ENCODE peak calls at places on chromosomes 11 and 22, in ten cellular contexts. Z, G, L, Q, O, B, U, P, V and T are unnamed samples.

GRCh38 chr11:14424096-14424495 is 65.1 kb upstream of the RRAS2 start:
- DNase-seq in Z (peak), G (no peak), O (no peak), Q (no peak), U (no peak), L (no peak), V (peak), B (peak), P (no peak), T (no peak)

GRCh38 chr11:114280696-114281095 is 15.5 kb upstream of the NNMT start:
- DNase-seq in V (peak), G (peak), P (peak), U (peak), B (peak), Z (peak), Q (peak), O (peak), L (peak), T (peak)

GRCh38 chr11:95283146-95283545 is 52.1 kb upstream of the SESN3 start:
- DNase-seq in Z (no peak), U (no peak), Q (no peak), G (no peak), B (no peak), L (no peak), V (no peak), O (no peak), P (no peak), T (no peak)

GRCh38 chr11:133366088-133366487 is 166.2 kb downstream of the OPCML start:
- DNase-seq in U (no peak), V (no peak), O (no peak), Z (no peak), P (no peak), L (no peak), B (no peak), Q (no peak), G (no peak), T (no peak)

GRCh38 chr22:29344137-29344536 is 28.6 kb upstream of the RASL10A start:
- DNase-seq in P (no peak), V (peak), G (no peak), B (no peak), L (peak), U (peak), Q (no peak), Z (peak), O (peak), T (peak)

GRCh38 chr11:128520206-128520885 is 67.0 kb downstream of the ETS1 start:
- DNase-seq in G (no peak), P (no peak), L (no peak), B (no peak), O (no peak), Z (no peak), U (no peak), V (peak), Q (no peak), T (no peak)

GRCh38 chr11:11229691-11230090 is 123.4 kb downstream of the CSNK2A3 start:
- DNase-seq in V (peak), B (no peak), Q (no peak), U (no peak), G (no peak), L (no peak), O (no peak), P (no peak), Z (peak), T (no peak)

GRCh38 chr11:63490551-63491239 is at the start of gene PLAAT5:
- DNase-seq in L (peak), G (peak), Z (no peak), Q (no peak), P (peak), U (no peak), B (no peak), V (peak), O (no peak), T (peak)

GRCh38 chr22:38479096-38479840 is 11.4 kb downstream of the KDELR3 start:
- DNase-seq in Q (no peak), Z (no peak), L (no peak), P (no peak), U (no peak), B (no peak), V (no peak), G (no peak), O (no peak), T (no peak)

GRCh38 chr22:30277547-30278344 is 11.1 kb upstream of the OSM start:
- DNase-seq in U (no peak), V (peak), B (peak), L (peak), P (peak), O (no peak), Z (peak), G (no peak), Q (no peak), T (peak)

GRCh38 chr11:68467446-68467845 is 6.9 kb downstream of the PPP6R3 start:
- DNase-seq in P (no peak), G (no peak), V (no peak), L (no peak), U (no peak), O (no peak), B (no peak), Q (no peak), Z (no peak), T (no peak)

GRCh38 chr11:70580036-70580805 is 181.9 kb downstream of the CTTN start:
- DNase-seq in U (peak), Z (no peak), P (peak), B (no peak), Q (no peak), L (peak), O (no peak), G (peak), V (peak), T (peak)

GRCh38 chr11:66882540-66882939 is 25.7 kb downstream of the LRFN4 start:
- DNase-seq in U (no peak), Q (no peak), P (no peak), G (no peak), B (no peak), Z (no peak), L (no peak), V (no peak), O (no peak), T (no peak)

GRCh38 chr22:22555596-22555995 is 3.5 kb downstream of the PRAME start:
- DNase-seq in Q (no peak), L (no peak), U (no peak), V (no peak), O (no peak), Z (no peak), P (no peak), B (no peak), G (no peak), T (no peak)
- H3K27ac ChIP-seq in Q (no peak), L (no peak), U (no peak), V (no peak), O (no peak), Z (no peak), P (no peak), B (no peak), G (no peak), T (peak)

DNA sequence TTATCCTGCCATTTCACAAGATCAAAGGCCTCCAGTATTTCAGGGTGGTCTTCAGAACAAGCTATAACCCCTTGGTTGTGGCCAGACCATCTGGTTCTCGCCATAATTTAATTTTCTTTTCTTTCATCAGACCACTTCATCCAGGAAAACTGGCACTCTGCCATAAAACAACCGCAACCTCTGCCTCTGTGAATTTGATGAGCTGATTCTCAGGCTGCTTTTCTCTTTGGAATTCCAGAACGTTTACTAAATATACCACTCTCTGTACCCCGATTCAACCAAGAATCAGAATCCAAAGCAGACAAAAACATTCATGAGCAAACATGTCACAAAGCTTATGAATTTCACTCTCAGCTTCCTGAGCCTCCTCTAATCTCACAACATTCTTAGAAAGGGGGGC is 331.7 kb upstream of the SYN3 start:
- DNase-seq in U (no peak), Z (peak), Q (no peak), L (no peak), G (no peak), V (no peak), P (no peak), B (no peak), O (no peak), T (peak)
- H3K27ac ChIP-seq in U (no peak), Z (no peak), Q (no peak), L (no peak), G (no peak), V (no peak), P (no peak), B (no peak), O (no peak), T (no peak)

GRCh38 chr11:12853652-12854296 is 155.3 kb upstream of the RASSF10 start:
- DNase-seq in P (no peak), V (no peak), Q (no peak), G (no peak), U (no peak), L (peak), O (no peak), Z (peak), B (no peak), T (no peak)
- H3K27ac ChIP-seq in P (no peak), V (no peak), Q (no peak), G (peak), U (no peak), L (peak), O (peak), Z (no peak), B (no peak), T (no peak)

DNA sequence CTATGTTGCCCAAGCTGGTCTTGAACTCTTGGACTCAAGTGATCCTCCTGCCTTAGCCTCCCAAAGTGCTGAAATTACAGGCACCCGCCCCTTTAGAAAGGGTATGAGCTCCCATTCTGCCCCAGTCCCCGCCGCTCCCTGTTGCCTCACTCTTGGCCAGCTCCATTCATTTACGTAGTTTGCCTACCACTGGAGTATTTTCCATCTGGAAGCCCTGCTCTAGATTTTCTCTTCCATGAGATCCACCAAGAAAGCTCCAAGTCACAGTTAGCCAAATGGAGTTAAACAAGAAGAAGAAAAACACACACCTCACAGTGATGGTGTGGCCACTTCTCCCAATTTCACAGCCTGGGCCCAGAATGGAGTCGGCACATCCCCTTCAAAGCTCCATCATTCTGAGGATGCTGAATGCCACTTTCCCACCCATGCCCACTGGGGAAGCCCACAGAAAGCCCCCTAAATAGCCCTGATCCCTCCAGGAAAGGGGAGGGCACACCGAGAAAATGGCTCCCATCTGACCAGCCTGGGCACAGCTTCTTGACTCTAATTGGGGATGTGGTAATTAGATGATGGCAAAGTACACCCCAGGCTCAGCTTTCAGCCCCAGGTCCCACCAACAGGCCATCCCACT is 381.3 kb downstream of the MN1 start:
- DNase-seq in P (no peak), U (no peak), Z (peak), V (peak), B (no peak), G (no peak), L (no peak), O (no peak), Q (no peak), T (no peak)
- H3K27ac ChIP-seq in P (no peak), U (peak), Z (peak), V (no peak), B (peak), G (no peak), L (peak), O (peak), Q (no peak), T (peak)

DNA sequence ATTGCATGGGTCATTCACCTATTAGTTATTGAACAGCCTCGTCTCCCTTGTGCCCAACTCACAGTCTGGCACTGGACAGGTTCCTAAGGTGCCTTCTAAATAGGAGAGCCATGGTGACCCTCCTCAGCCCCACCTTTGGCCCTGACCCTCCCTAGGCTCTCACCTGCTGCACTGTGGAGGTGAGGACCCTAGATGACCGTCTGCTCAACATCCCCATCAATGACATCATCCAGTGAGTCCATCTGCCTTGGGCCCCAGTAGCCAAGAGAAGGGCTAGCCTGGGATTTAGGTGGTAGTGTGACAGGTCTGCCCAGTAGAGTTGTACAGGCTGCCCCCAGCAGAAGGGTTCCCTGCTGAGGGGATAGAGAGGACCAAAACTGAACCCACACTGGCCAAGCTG is 13.6 kb downstream of the UCP2 start:
- DNase-seq in B (no peak), Z (no peak), P (no peak), G (no peak), O (no peak), V (no peak), Q (no peak), L (no peak), U (no peak), T (no peak)
- H3K27ac ChIP-seq in B (no peak), Z (no peak), P (no peak), G (no peak), O (no peak), V (no peak), Q (no peak), L (no peak), U (no peak), T (no peak)

GRCh38 chr11:12808519-12808918 is 134.3 kb downstream of the TEAD1 start:
- DNase-seq in U (no peak), B (peak), Z (peak), O (no peak), P (no peak), G (no peak), L (no peak), V (peak), Q (peak), T (peak)

GRCh38 chr11:12803086-12803826 is 129.0 kb downstream of the TEAD1 start:
- DNase-seq in G (no peak), L (no peak), O (no peak), Q (no peak), V (peak), Z (peak), P (peak), B (peak), U (no peak), T (no peak)

GRCh38 chr11:12807621-12808020 is 133.4 kb downstream of the TEAD1 start:
- DNase-seq in Q (peak), B (no peak), G (peak), U (peak), P (no peak), Z (no peak), O (no peak), L (no peak), V (no peak), T (no peak)

GRCh38 chr11:12802418-12803085 is 128.3 kb downstream of the TEAD1 start:
- DNase-seq in P (peak), G (no peak), V (peak), Z (peak), U (peak), L (peak), O (no peak), Q (no peak), B (peak), T (peak)

GRCh38 chr11:12806113-12806512 is 131.9 kb downstream of the TEAD1 start:
- DNase-seq in P (no peak), L (peak), B (no peak), Z (peak), V (peak), Q (no peak), O (no peak), U (no peak), G (no peak), T (no peak)
- H3K27ac ChIP-seq in P (no peak), L (peak), B (no peak), Z (no peak), V (no peak), Q (no peak), O (no peak), U (peak), G (no peak), T (no peak)

DNA sequence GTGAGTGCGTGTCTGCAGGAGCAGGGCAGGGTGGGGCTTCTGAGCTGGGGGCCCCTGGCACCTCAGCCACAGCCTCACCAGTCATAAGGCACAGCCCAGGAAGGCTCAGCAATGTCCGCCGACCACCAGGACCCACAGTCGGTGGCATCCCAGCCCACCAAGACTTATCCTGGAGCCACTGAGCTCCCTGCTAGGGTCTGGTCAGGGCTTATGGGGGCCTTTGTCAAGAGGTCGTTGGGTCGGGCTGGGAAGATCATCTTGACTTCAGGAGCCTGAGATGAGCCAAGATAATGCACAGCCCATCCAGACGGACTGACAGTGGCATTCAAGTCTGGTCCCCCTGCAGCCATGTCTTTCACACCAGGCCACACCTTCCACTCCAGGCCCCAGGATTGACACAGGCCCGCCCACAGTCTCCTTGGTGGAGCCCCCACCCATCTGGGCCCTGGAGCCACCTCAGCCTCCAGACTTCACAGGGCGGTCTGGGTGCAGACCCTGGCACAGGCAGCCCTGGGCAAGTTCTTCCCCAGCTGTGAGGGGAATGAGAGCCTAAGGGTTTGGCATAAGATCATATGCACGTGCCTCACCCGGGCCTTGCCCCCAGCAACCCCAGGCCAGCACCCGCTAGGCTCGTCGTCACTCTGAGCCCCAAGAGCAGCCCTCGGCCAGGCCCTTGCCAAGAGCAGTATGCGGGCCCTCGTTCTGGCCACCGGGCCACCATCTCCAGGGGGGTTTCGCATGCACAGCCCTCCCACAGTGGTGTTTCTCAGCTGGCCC is 70.2 kb upstream of the KCNQ1OT1 start:
- DNase-seq in Z (no peak), U (peak), B (no peak), Q (no peak), L (peak), P (no peak), O (peak), G (peak), V (no peak), T (no peak)
- H3K27ac ChIP-seq in Z (no peak), U (no peak), B (no peak), Q (no peak), L (no peak), P (no peak), O (no peak), G (no peak), V (no peak), T (no peak)

GRCh38 chr11:126417463-126417862 is 62.0 kb downstream of the ST3GAL4 start:
- DNase-seq in G (no peak), L (no peak), P (no peak), O (no peak), U (no peak), B (no peak), V (no peak), Z (no peak), Q (no peak), T (no peak)

GRCh38 chr11:126421243-126421642 is 65.8 kb downstream of the ST3GAL4 start:
- DNase-seq in O (no peak), Q (no peak), B (no peak), P (no peak), G (no peak), U (no peak), L (no peak), Z (no peak), V (no peak), T (no peak)

GRCh38 chr11:126420730-126421083 is 65.2 kb downstream of the ST3GAL4 start:
- DNase-seq in P (no peak), V (no peak), O (no peak), G (no peak), B (no peak), Z (no peak), Q (no peak), L (no peak), U (no peak), T (no peak)

GRCh38 chr11:126422446-126422845 is 67.0 kb downstream of the ST3GAL4 start:
- DNase-seq in P (no peak), V (no peak), U (no peak), B (no peak), Z (no peak), O (no peak), G (no peak), Q (no peak), L (no peak), T (no peak)

GRCh38 chr11:126419801-126420729 is 64.6 kb downstream of the ST3GAL4 start:
- DNase-seq in Q (peak), B (peak), U (no peak), V (no peak), Z (peak), O (no peak), L (no peak), P (no peak), G (no peak), T (peak)
- H3K27ac ChIP-seq in Q (no peak), B (no peak), U (peak), V (no peak), Z (peak), O (peak), L (peak), P (no peak), G (no peak), T (peak)